ENCODE peak calls at places on chromosomes 7 and 10, in five cellular contexts. K is thoracic aorta, F is heart right ventricle, Y is endodermal cell, C is HFF-Myc. U is an unnamed sample.

GRCh38 chr7:106959753-106960152 is 84.8 kb upstream of the PRKAR2B start:
- DNase-seq in K (no peak), F (no peak), Y (peak; percentile 84), C (no peak), U (no peak)

GRCh38 chr7:42164946-42165345 is 72.1 kb downstream of the GLI3 start:
- DNase-seq in K (no peak), F (no peak), Y (no peak), C (no peak), U (no peak)

GRCh38 chr7:129855234-129855673 is 97.5 kb downstream of the UBE2H start:
- DNase-seq in K (no peak), F (no peak), Y (no peak), C (peak; percentile 86), U (no peak)

GRCh38 chr7:112097524-112097923 is 108.7 kb downstream of the DOCK4 start:
- DNase-seq in K (no peak), F (no peak), Y (no peak), C (no peak), U (no peak)

GRCh38 chr10:117925369-117925768 is 121.4 kb downstream of the RAB11FIP2 start:
- DNase-seq in K (no peak), F (no peak), Y (no peak), C (no peak), U (no peak)

GRCh38 chr7:47336178-47337020 is 245.5 kb downstream of the TNS3 start:
- DNase-seq in K (peak; percentile 66), F (peak; percentile 74), Y (peak; percentile 38), C (no peak), U (peak; percentile 48)

GRCh38 chr7:150580615-150580986 is 13.4 kb downstream of the GIMAP4 start:
- DNase-seq in K (no peak), F (no peak), Y (no peak), C (no peak), U (no peak)

GRCh38 chr7:38280707-38281106 is 7.3 kb upstream of the TARP start:
- DNase-seq in K (no peak), F (no peak), Y (no peak), C (no peak), U (no peak)

GRCh38 chr10:17229016-17229716 is 1.1 kb downstream of the VIM start:
- DNase-seq in K (peak; percentile 70), F (peak; percentile 91), Y (peak; percentile 85), C (no peak), U (peak; percentile 68)

GRCh38 chr10:52019656-52020055 is 294.4 kb upstream of the DKK1 start:
- DNase-seq in K (no peak), F (no peak), Y (no peak), C (no peak), U (no peak)

GRCh38 chr10:34320265-34320664 is 494.8 kb downstream of the PARD3 start:
- DNase-seq in K (no peak), F (no peak), Y (no peak), C (no peak), U (no peak)

GRCh38 chr10:96858706-96859050 is 26.6 kb downstream of the LCOR start:
- DNase-seq in K (no peak), F (no peak), Y (no peak), C (no peak), U (no peak)

GRCh38 chr7:74625446-74625845 is 32.1 kb upstream of the GTF2I start:
- DNase-seq in K (no peak), F (no peak), Y (no peak), C (no peak), U (no peak)

GRCh38 chr10:96366508-96366907 is 7.7 kb upstream of the OPALIN start:
- DNase-seq in K (no peak), F (no peak), Y (no peak), C (peak; percentile 62), U (no peak)

GRCh38 chr7:27128776-27129728 is 1.5 kb downstream of the HOXA4 start:
- DNase-seq in K (no peak), F (no peak), Y (peak; percentile 46), C (no peak), U (peak; percentile 43)

GRCh38 chr10:59536576-59537014 is 173.1 kb downstream of the SLC16A9 start:
- DNase-seq in K (no peak), F (peak; percentile 30), Y (no peak), C (peak; percentile 19), U (no peak)

GRCh38 chr7:150451833-150452431 is 1.5 kb downstream of the GIMAP8 start:
- DNase-seq in K (no peak), F (peak; percentile 60), Y (peak; percentile 20), C (no peak), U (no peak)

GRCh38 chr7:73824986-73825385 is 5.8 kb upstream of the CLDN4 start:
- DNase-seq in K (no peak), F (no peak), Y (peak; percentile 31), C (no peak), U (peak; percentile 69)

GRCh38 chr10:74855027-74855426 is 28.6 kb downstream of the KAT6B start:
- DNase-seq in K (no peak), F (peak; percentile 47), Y (peak; percentile 50), C (no peak), U (no peak)

GRCh38 chr10:79183468-79183865 is 114.7 kb downstream of the ZMIZ1 start:
- DNase-seq in K (no peak), F (no peak), Y (no peak), C (no peak), U (no peak)

GRCh38 chr10:42866115-42866995 is 83.8 kb downstream of the BMS1 start:
- DNase-seq in K (no peak), F (peak; percentile 75), Y (peak; percentile 94), C (peak; percentile 7), U (peak; percentile 25)

GRCh38 chr7:142485617-142486226 is 227.9 kb upstream of the PRSS58 start:
- DNase-seq in K (no peak), F (no peak), Y (peak; percentile 76), C (no peak), U (no peak)

DNA sequence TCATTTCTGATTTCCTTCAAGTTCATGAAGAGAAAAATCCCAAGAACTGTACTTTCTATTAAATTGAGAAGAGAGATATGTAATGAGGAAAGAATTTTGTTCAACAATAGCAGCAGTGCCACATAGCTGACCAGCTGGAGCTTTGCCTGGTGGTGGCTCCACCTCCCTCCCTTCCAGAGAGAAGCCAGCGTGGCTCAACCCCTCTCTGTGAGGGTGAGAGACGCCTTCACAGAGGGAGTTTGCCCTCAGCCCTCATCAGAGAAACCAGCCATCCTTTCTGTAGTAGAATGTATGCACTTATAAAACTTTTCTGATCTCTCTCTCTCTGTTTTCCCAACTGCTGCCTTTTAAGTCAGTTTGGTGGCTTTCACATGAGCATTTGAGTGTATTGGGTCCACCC is 20.5 kb upstream of the COL1A2 start:
- DNase-seq in K (peak; percentile 40), F (peak; percentile 60), Y (peak; percentile 83), C (peak; percentile 69), U (no peak)
- TF ChIP-seq CTCF in K (no peak), F (no peak), Y (peak; percentile 19), C (no peak), U (no peak)

DNA sequence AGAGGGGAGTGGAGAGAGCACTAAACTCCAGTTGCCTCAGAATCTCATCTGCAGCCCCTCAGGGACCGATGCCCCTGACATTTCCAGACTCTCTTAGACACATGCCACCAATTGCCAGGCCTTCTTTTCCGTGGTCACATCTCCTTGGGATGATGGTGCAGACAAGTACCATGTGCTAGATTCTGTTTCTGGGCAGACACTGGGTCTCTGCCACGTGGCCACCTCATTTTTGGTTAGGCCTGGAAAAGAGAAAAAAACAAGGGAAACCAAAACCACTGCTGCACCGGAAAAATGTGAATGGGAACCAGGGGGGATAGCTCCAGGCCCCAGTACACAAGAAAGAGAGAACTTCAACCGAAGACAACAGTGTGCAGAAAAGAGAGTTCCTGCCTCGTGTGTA is 23.0 kb upstream of the MXI1 start:
- DNase-seq in K (no peak), F (no peak), Y (no peak), C (no peak), U (no peak)
- TF ChIP-seq CTCF in K (no peak), F (no peak), Y (no peak), C (no peak), U (no peak)

GRCh38 chr7:54477083-54477482 is 65.1 kb upstream of the VSTM2A start:
- DNase-seq in K (no peak), F (no peak), Y (no peak), C (no peak), U (no peak)
- TF ChIP-seq CTCF in K (no peak), F (no peak), Y (no peak), C (no peak), U (no peak)

GRCh38 chr7:97145068-97145467 is 27.6 kb downstream of the SDHAF3 start:
- DNase-seq in K (no peak), F (no peak), Y (no peak), C (no peak), U (no peak)
- TF ChIP-seq CTCF in K (peak; percentile 25), F (no peak), Y (peak; percentile 56), C (peak; percentile 7), U (no peak)

GRCh38 chr10:22321831-22322662 is 1.1 kb downstream of the BMI1 start:
- DNase-seq in K (no peak), F (no peak), Y (peak; percentile 79), C (no peak), U (no peak)
- TF ChIP-seq CTCF in K (no peak), F (no peak), Y (no peak), C (no peak), U (no peak)

DNA sequence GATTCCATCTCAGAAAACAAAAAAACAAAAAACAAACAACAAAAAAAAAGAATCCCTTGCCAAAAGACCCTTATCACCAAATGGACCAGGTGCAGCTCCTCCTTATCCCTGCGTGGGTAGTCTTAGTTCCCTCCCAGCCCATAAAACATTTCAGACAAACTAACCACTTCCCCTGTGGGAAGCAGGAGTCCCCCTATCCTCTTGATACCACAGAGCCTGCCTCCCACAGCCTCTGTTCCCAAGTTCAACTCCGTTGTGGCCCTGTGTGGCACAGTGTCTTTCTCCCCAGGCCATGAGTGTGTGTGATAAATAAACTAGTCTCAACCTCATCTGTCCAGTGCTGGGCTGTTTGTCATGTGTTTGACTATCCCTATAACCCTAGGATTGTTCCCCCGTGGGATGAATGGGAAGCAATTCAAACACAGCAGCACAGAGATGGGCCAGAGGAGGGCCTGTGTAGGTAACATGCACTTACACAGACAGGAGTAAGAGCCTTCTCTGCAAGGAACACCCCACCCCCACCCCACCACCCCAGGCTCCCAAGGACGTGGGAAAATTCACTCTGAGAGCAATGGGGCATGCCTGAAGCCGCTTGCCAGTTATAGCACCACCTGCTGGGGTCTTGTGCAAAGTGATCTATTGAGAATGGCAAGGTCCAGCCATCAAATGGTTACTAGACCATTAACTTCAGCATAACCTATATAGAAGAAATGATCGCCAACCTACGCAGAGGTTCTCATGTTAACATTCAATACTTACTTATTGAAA is 147.1 kb upstream of the GHITM start:
- DNase-seq in K (no peak), F (no peak), Y (peak; percentile 91), C (no peak), U (no peak)
- TF ChIP-seq CTCF in K (no peak), F (no peak), Y (peak; percentile 80), C (peak; percentile 49), U (no peak)

GRCh38 chr7:134755422-134756022 is 23.9 kb upstream of the CALD1 start:
- DNase-seq in K (no peak), F (peak; percentile 30), Y (no peak), C (no peak), U (no peak)
- TF ChIP-seq CTCF in K (peak; percentile 60), F (no peak), Y (peak; percentile 77), C (peak; percentile 79), U (no peak)